ENCODE peak calls at places on chromosome 9, in seven cellular contexts. J is spleen, E is psoas muscle, A is astrocyte, O is sigmoid colon, R is IMR-90, I is PC-9. W is an unnamed sample.

GRCh38 chr9:95130484-95130883 is 187.0 kb downstream of the FANCC start:
- DNase-seq in J (no peak), E (no peak), A (no peak), O (no peak), R (no peak), I (no peak), W (no peak)

GRCh38 chr9:83385317-83385716 is 152.9 kb downstream of the FRMD3 start:
- DNase-seq in J (no peak), E (no peak), A (no peak), O (no peak), R (no peak), I (no peak), W (no peak)

GRCh38 chr9:125462766-125463384 is 201.2 kb downstream of the GAPVD1 start:
- DNase-seq in J (no peak), E (no peak), A (peak; percentile 92), O (no peak), R (peak; percentile 51), I (no peak), W (no peak)

GRCh38 chr9:10538073-10538472 is 74.7 kb downstream of the PTPRD start:
- DNase-seq in J (no peak), E (no peak), A (no peak), O (no peak), R (no peak), I (no peak), W (no peak)

GRCh38 chr9:37301369-37302172 is 120.9 kb upstream of the GRHPR start:
- DNase-seq in J (no peak), E (no peak), A (no peak), O (no peak), R (no peak), I (no peak), W (no peak)

GRCh38 chr9:87714819-87715218 is 11.1 kb upstream of the CTSL start:
- DNase-seq in J (no peak), E (no peak), A (peak; percentile 75), O (peak; percentile 87), R (peak; percentile 90), I (no peak), W (no peak)

GRCh38 chr9:129458155-129458661 is 162.7 kb downstream of the C9orf50 start:
- DNase-seq in J (no peak), E (no peak), A (no peak), O (peak; percentile 80), R (no peak), I (no peak), W (no peak)

GRCh38 chr9:130689937-130690700 is 3.5 kb upstream of the EXOSC2 start:
- DNase-seq in J (no peak), E (no peak), A (peak; percentile 97), O (peak; percentile 91), R (peak; percentile 94), I (peak; percentile 83), W (no peak)

GRCh38 chr9:137296214-137297059 is 5.6 kb downstream of the NRARP start:
- DNase-seq in J (no peak), E (no peak), A (peak; percentile 33), O (no peak), R (peak; percentile 50), I (no peak), W (no peak)

GRCh38 chr9:93978498-93978897 is 23.3 kb upstream of the BARX1 start:
- DNase-seq in J (no peak), E (no peak), A (no peak), O (no peak), R (no peak), I (no peak), W (no peak)

GRCh38 chr9:108622467-108622866 is 233.3 kb downstream of the ACTL7B start:
- DNase-seq in J (no peak), E (no peak), A (peak; percentile 86), O (no peak), R (peak; percentile 11), I (no peak), W (no peak)

GRCh38 chr9:75962186-75963036 is 71.9 kb downstream of the PCSK5 start:
- DNase-seq in J (no peak), E (peak; percentile 75), A (no peak), O (no peak), R (no peak), I (peak; percentile 64), W (no peak)

GRCh38 chr9:127899200-127899943 is at the start of gene ST6GALNAC6:
- DNase-seq in J (peak; percentile 94), E (peak; percentile 88), A (peak; percentile 47), O (peak; percentile 85), R (peak; percentile 68), I (peak; percentile 79), W (no peak)

GRCh38 chr9:88451160-88451559 is 62.9 kb downstream of the SPIN1 start:
- DNase-seq in J (no peak), E (no peak), A (no peak), O (no peak), R (no peak), I (no peak), W (no peak)

DNA sequence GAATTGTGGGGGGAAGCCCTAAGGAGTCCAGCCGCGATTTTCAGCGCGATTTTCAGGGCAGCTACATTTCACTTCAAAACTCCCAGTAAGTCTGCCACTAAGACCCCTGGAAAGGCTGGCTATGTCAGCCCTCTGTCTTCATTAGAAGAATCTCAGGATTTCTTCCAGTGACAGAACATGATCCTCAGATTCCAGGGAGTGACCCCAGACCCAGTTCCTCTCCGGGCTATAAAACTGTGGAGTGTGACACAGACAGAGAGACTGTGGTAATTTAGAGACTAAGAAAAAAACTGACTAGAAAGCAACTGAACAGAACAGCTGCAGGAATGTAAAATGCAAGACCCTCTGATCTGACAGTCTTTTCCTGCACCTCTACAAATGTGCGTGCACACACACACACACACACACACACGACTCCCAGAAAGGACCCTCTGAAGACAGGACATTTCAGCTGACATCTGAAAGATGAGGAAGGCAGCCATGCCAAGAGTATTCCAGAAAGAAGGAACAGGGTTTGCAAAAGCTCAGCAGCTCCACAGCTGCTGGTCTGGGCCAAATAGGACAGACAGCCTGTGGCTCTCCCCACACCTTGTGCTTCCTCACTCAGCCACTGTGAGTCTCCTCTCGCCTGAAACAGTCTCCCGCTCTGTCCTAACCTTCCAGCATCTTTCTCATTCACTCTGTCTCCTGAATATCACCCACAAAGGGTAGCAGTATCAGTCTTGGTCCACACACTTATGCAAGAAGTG is 188.9 kb downstream of the PALM2AKAP2 start:
- DNase-seq in J (no peak), E (no peak), A (no peak), O (no peak), R (peak; percentile 54), I (no peak), W (no peak)
- TF ChIP-seq CTCF in J (peak; percentile 9), E (no peak), A (peak; percentile 5), O (no peak), R (peak; percentile 34), I (no peak), W (peak; percentile 7)

DNA sequence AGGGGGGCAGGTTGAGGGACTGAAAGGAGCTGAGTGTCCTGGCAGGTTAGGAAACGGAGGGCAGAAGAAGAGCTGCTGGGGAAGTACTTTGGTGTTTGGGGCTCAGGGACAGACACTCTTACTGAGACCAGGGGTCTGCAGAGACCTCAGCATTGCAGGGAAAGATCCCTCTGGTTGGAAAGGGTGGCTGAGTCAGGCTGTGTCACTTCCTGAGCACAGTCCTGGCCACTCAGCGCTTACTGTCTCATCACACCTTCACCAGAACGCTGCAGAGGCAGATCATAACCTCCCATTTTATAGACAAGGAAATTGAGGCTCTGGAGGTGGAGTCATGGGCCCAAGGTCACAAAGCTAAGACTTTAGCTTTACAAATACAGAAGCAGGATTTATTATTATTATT is 54.3 kb downstream of the LMX1B start:
- DNase-seq in J (no peak), E (no peak), A (no peak), O (no peak), R (no peak), I (no peak), W (no peak)
- H3K27me3 ChIP-seq in J (peaks cover 54% of the 10 kb centered on the region), E (peaks cover 1% of the 10 kb centered on the region), A (peaks cover 34% of the 10 kb centered on the region), O (peaks cover 82% of the 10 kb centered on the region), R (peaks cover 75% of the 10 kb centered on the region), I (peaks cover 7% of the 10 kb centered on the region), W (peaks cover 4% of the 10 kb centered on the region)

GRCh38 chr9:15961217-15961616 is 408.4 kb downstream of the CCDC171 start:
- DNase-seq in J (no peak), E (no peak), A (no peak), O (no peak), R (no peak), I (no peak), W (no peak)
- TF ChIP-seq CTCF in J (no peak), E (no peak), A (no peak), O (no peak), R (no peak), I (no peak), W (no peak)

GRCh38 chr9:98690686-98691085 is 18.0 kb downstream of the GABBR2 start:
- DNase-seq in J (no peak), E (no peak), A (no peak), O (no peak), R (no peak), I (no peak), W (no peak)
- H3K27me3 ChIP-seq in J (no peaks in the 10 kb centered on the region), E (no peaks in the 10 kb centered on the region), A (peaks cover 20% of the 10 kb centered on the region), O (no peaks in the 10 kb centered on the region), R (peaks cover 2% of the 10 kb centered on the region), I (no peaks in the 10 kb centered on the region), W (peaks cover 4% of the 10 kb centered on the region)

GRCh38 chr9:105475302-105475701 is 27.5 kb downstream of the FSD1L start:
- DNase-seq in J (no peak), E (no peak), A (peak; percentile 57), O (no peak), R (peak; percentile 64), I (no peak), W (peak; percentile 25)
- TF ChIP-seq CTCF in J (no peak), E (peak; percentile 40), A (peak; percentile 33), O (no peak), R (peak; percentile 43), I (no peak), W (peak; percentile 40)

GRCh38 chr9:97516111-97516510 is 14.6 kb downstream of the TMOD1 start:
- DNase-seq in J (no peak), E (no peak), A (no peak), O (no peak), R (no peak), I (no peak), W (no peak)
- H3K27me3 ChIP-seq in J (no peaks in the 10 kb centered on the region), E (no peaks in the 10 kb centered on the region), A (peaks cover 2% of the 10 kb centered on the region), O (no peaks in the 10 kb centered on the region), R (peaks cover 6% of the 10 kb centered on the region), I (no peaks in the 10 kb centered on the region), W (no peaks in the 10 kb centered on the region)

GRCh38 chr9:2469681-2470141 is 151.9 kb upstream of the VLDLR start:
- DNase-seq in J (no peak), E (no peak), A (no peak), O (no peak), R (peak; percentile 6), I (peak; percentile 22), W (no peak)
- TF ChIP-seq CTCF in J (no peak), E (no peak), A (no peak), O (no peak), R (peak; percentile 33), I (no peak), W (no peak)

W was measured in kidney epithelial cell.